ENCODE peak calls at places on chromosomes 2 and 18, in six cellular contexts. L, W, A, K, M and Z are unnamed samples.

GRCh38 chr2:176638167-176639015 is 369.1 kb downstream of the MTX2 start:
- DNase-seq in W (peak; percentile 30), M (peak; percentile 33), A (peak; percentile 89), K (peak; percentile 63), L (peak; percentile 18), Z (peak; percentile 47)

GRCh38 chr18:9178557-9178956 is 42.0 kb downstream of the ANKRD12 start:
- DNase-seq in W (no peak), L (no peak), M (no peak), K (no peak), A (no peak), Z (no peak)

GRCh38 chr18:55375930-55376329 is 212.1 kb downstream of the TCF4 start:
- DNase-seq in W (no peak), M (no peak), L (no peak), A (no peak), K (no peak), Z (no peak)

GRCh38 chr2:74502720-74503505 is 3.5 kb upstream of the LBX2 start:
- DNase-seq in M (peak; percentile 67), W (no peak), K (peak; percentile 87), A (peak; percentile 30), L (no peak), Z (no peak)

GRCh38 chr2:226354434-226354833 is 445.2 kb downstream of the IRS1 start:
- DNase-seq in K (no peak), W (no peak), L (no peak), M (peak; percentile 57), A (no peak), Z (no peak)

GRCh38 chr2:130808482-130809268 is 28.0 kb upstream of the ARHGEF4 start:
- DNase-seq in A (no peak), W (no peak), M (no peak), K (no peak), L (no peak), Z (no peak)

GRCh38 chr2:128789221-128789620 is 470.6 kb upstream of the HS6ST1 start:
- DNase-seq in W (no peak), L (no peak), A (no peak), K (peak; percentile 13), M (no peak), Z (no peak)

GRCh38 chr18:67916142-67916541 is 399.6 kb upstream of the DSEL start:
- DNase-seq in A (no peak), K (no peak), W (no peak), L (no peak), M (peak; percentile 25), Z (no peak)

GRCh38 chr2:16290311-16291020 is 350.1 kb downstream of the MYCN start:
- DNase-seq in M (no peak), A (no peak), K (no peak), L (no peak), W (no peak), Z (no peak)

GRCh38 chr2:56168163-56168562 is 15.6 kb upstream of the CCDC85A start:
- DNase-seq in K (no peak), L (no peak), M (peak; percentile 72), W (no peak), A (no peak), Z (no peak)

GRCh38 chr2:119683074-119683716 is 4.2 kb downstream of the TMEM177 start:
- DNase-seq in A (no peak), M (no peak), W (no peak), K (peak; percentile 19), L (no peak), Z (no peak)

GRCh38 chr2:159939946-159940345 is 122.5 kb downstream of the PLA2R1 start:
- DNase-seq in L (no peak), A (peak; percentile 36), M (peak; percentile 6), W (no peak), K (no peak), Z (no peak)

GRCh38 chr18:12554796-12555388 is 103.0 kb downstream of the SPIRE1 start:
- DNase-seq in W (no peak), M (no peak), L (no peak), K (no peak), A (no peak), Z (no peak)

GRCh38 chr2:66702251-66702745 is 267.4 kb downstream of the MEIS1 start:
- DNase-seq in L (no peak), W (no peak), M (no peak), A (no peak), K (no peak), Z (no peak)

GRCh38 chr2:201579536-201579935 is 63.8 kb downstream of the TMEM237 start:
- DNase-seq in M (peak; percentile 60), A (no peak), W (no peak), K (no peak), L (no peak), Z (no peak)

GRCh38 chr2:235595420-235596010 is 101.7 kb downstream of the AGAP1 start:
- DNase-seq in A (peak; percentile 83), K (peak; percentile 71), W (peak; percentile 21), L (no peak), M (peak; percentile 51), Z (no peak)

GRCh38 chr2:24833821-24834732 is 40.9 kb downstream of the CENPO start:
- DNase-seq in K (no peak), W (no peak), A (no peak), L (no peak), M (no peak), Z (no peak)

GRCh38 chr18:58416014-58416703 is 212.7 kb downstream of the ALPK2 start:
- DNase-seq in L (no peak), K (no peak), W (no peak), M (no peak), A (no peak), Z (no peak)

GRCh38 chr2:116911520-116911919 is 903.0 kb upstream of the DDX18 start:
- DNase-seq in L (no peak), W (no peak), K (no peak), M (no peak), A (no peak), Z (no peak)

GRCh38 chr2:116918574-116918973 is 895.9 kb upstream of the DDX18 start:
- DNase-seq in A (no peak), K (no peak), M (no peak), L (no peak), W (no peak), Z (no peak)

GRCh38 chr2:116917196-116917595 is 897.3 kb upstream of the DDX18 start:
- DNase-seq in K (no peak), M (no peak), A (no peak), L (no peak), W (no peak), Z (no peak)

DNA sequence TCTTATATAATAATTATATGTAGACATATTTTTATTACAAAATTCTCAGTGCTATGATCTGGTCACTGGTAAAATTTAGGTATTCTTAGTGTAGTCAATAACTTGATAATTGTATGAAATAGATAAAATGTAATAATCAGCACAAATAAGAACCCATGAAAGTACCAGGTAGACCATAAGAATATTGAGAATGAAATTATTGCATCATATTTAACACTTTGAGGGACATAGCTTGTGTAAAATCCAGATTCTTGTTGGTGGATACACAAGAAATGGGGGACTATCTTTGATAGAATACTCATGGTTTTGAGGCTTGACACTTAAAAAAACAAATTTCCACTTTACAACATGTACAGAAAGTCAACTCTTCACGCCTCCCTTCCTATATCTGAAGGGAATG is 898.8 kb upstream of the DDX18 start:
- DNase-seq in L (no peak), K (no peak), W (no peak), A (no peak), M (no peak), Z (no peak)
- H3K9me3 ChIP-seq in L (no peaks in the 10 kb centered on the region), K (no peaks in the 10 kb centered on the region), W (no peaks in the 10 kb centered on the region), A (no peaks in the 10 kb centered on the region), M (peaks cover 6% of the 10 kb centered on the region), Z (no peaks in the 10 kb centered on the region)

DNA sequence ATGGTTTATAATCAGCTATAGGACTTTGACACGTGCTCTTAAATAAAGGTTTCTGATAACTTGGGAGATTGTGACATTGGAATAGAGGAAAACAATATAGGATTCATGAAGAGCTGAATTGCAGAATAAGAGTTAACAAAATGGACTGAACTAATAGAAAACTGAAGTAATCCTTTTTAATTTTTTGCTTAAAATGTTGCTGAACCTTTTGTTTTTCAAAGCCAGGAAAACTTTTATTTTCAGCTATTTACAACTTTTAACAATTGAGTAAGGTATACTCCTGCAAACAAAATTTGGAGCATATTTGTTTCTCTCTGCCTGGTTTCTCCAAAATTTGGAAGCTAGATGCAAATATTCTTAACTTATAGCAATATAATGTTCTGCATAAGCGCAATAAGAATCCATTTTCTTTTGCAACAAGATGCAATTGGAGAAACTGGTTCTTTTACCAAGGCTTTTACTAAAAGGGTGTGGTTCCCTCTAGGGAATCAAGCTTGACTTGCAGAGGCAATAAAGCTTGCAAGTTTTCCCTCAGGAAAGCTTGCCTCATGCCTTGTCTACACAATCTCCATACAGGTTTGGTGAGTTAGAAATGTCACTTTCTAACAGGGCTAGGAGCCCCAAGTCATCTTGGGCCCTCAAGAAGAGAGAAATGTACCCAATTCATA is 10.3 kb upstream of the PDK1 start:
- DNase-seq in M (no peak), A (no peak), L (no peak), W (no peak), K (no peak), Z (no peak)
- H3K9me3 ChIP-seq in M (peaks cover 9% of the 10 kb centered on the region), A (peaks cover 8% of the 10 kb centered on the region), L (no peaks in the 10 kb centered on the region), W (no peaks in the 10 kb centered on the region), K (no peaks in the 10 kb centered on the region), Z (no peaks in the 10 kb centered on the region)

DNA sequence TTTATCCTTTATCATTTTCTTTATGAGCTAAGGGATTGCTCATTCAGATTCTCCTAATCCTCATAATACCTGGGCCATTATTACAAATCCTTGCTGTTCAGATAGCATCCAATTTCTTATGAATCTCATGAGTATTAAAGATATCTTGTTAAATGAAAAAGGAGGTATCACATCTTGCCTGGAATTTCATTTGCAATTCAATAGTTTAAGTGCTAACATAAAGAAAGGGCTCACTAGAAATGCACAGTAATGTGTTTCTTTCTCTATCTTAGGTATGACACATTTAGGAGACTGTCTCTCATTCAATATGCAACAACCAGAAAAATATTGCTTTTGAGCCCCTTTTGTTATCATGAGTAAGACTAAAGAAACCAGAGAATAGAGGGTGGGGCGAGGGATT is 918.5 kb downstream of the CBLN2 start:
- DNase-seq in K (no peak), M (no peak), L (no peak), A (no peak), W (no peak), Z (no peak)
- H3K9me3 ChIP-seq in K (no peaks in the 10 kb centered on the region), M (no peaks in the 10 kb centered on the region), L (no peaks in the 10 kb centered on the region), A (no peaks in the 10 kb centered on the region), W (no peaks in the 10 kb centered on the region), Z (no peaks in the 10 kb centered on the region)

GRCh38 chr2:228847684-228848083 is 423.4 kb downstream of the PID1 start:
- DNase-seq in W (no peak), K (no peak), M (peak; percentile 66), L (no peak), A (no peak), Z (no peak)

GRCh38 chr2:228841877-228842276 is 429.2 kb downstream of the PID1 start:
- DNase-seq in M (peak; percentile 26), K (no peak), A (no peak), W (no peak), L (no peak), Z (no peak)

GRCh38 chr2:228848638-228849037 is 422.4 kb downstream of the PID1 start:
- DNase-seq in W (no peak), K (no peak), L (no peak), M (no peak), A (no peak), Z (no peak)

GRCh38 chr2:228845162-228845910 is 425.8 kb downstream of the PID1 start:
- DNase-seq in M (no peak), K (no peak), A (no peak), L (no peak), W (no peak), Z (no peak)

DNA sequence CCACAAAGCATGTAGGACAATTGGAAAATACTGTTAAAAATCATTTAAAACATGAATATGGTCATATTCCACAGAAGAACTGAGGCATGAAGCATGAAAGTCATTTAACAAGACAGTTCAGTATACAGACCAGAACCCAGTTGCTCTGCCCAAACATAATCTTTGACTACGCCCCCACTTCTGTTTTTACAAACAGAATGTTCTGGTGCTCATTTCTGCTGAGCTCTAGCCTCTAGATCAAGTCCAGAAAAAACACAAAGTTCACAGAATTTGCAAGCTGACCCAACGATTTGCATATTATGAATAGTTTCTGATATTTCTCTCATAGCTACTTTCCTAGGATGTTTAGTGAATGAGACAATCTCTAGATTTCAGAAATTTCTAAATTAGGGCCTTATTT is 424.9 kb downstream of the PID1 start:
- DNase-seq in K (no peak), W (no peak), L (no peak), A (no peak), M (no peak), Z (no peak)
- H3K9me3 ChIP-seq in K (no peaks in the 10 kb centered on the region), W (no peaks in the 10 kb centered on the region), L (no peaks in the 10 kb centered on the region), A (no peaks in the 10 kb centered on the region), M (no peaks in the 10 kb centered on the region), Z (peaks cover 5% of the 10 kb centered on the region)